ENCODE peak calls at places on chromosomes 3 and 15, in nine cellular contexts. One of them, this sample, is unnamed.

GRCh38 chr3:40265181-40265580 is 44.3 kb upstream of the EIF1B start:
- DNase-seq in A549: no peak
- DNase-seq in sigmoid colon: no peak
- DNase-seq in GM12891: no peak
- DNase-seq in K562: no peak
- DNase-seq in HepG2: no peak
- DNase-seq in heart left ventricle: no peak
- DNase-seq in stomach: no peak
- DNase-seq in upper lobe of left lung: no peak
- DNase-seq in this sample: no peak

GRCh38 chr15:97993310-97993738 is 32.8 kb downstream of the ARRDC4 start:
- DNase-seq in A549: no peak
- DNase-seq in sigmoid colon: no peak
- DNase-seq in GM12891: no peak
- DNase-seq in K562: peak
- DNase-seq in HepG2: no peak
- DNase-seq in heart left ventricle: no peak
- DNase-seq in stomach: no peak
- DNase-seq in upper lobe of left lung: no peak
- DNase-seq in this sample: peak

GRCh38 chr3:119236756-119237155 is 3.9 kb downstream of the B4GALT4 start:
- DNase-seq in A549: no peak
- DNase-seq in sigmoid colon: no peak
- DNase-seq in GM12891: no peak
- DNase-seq in K562: no peak
- DNase-seq in HepG2: no peak
- DNase-seq in heart left ventricle: no peak
- DNase-seq in stomach: no peak
- DNase-seq in upper lobe of left lung: peak
- DNase-seq in this sample: no peak

GRCh38 chr3:156024904-156025303 is 95.5 kb upstream of the KCNAB1 start:
- DNase-seq in A549: no peak
- DNase-seq in sigmoid colon: no peak
- DNase-seq in GM12891: no peak
- DNase-seq in K562: no peak
- DNase-seq in HepG2: no peak
- DNase-seq in heart left ventricle: no peak
- DNase-seq in stomach: no peak
- DNase-seq in upper lobe of left lung: no peak
- DNase-seq in this sample: no peak

GRCh38 chr15:71338827-71339542 is 223.7 kb downstream of the THSD4 start:
- DNase-seq in A549: no peak
- DNase-seq in sigmoid colon: no peak
- DNase-seq in GM12891: no peak
- DNase-seq in K562: no peak
- DNase-seq in HepG2: no peak
- DNase-seq in heart left ventricle: no peak
- DNase-seq in stomach: no peak
- DNase-seq in upper lobe of left lung: peak
- DNase-seq in this sample: no peak

GRCh38 chr15:70165811-70166284 is 68.1 kb upstream of the TLE3 start:
- DNase-seq in A549: no peak
- DNase-seq in sigmoid colon: peak
- DNase-seq in GM12891: no peak
- DNase-seq in K562: no peak
- DNase-seq in HepG2: no peak
- DNase-seq in heart left ventricle: peak
- DNase-seq in stomach: peak
- DNase-seq in upper lobe of left lung: no peak
- DNase-seq in this sample: no peak

GRCh38 chr3:127182848-127183714 is 9.8 kb upstream of the PRR23E start:
- DNase-seq in A549: no peak
- DNase-seq in sigmoid colon: peak
- DNase-seq in GM12891: no peak
- DNase-seq in K562: no peak
- DNase-seq in HepG2: no peak
- DNase-seq in heart left ventricle: no peak
- DNase-seq in stomach: no peak
- DNase-seq in upper lobe of left lung: no peak
- DNase-seq in this sample: no peak

GRCh38 chr3:155604126-155604525 is 140.7 kb downstream of the PLCH1 start:
- DNase-seq in A549: no peak
- DNase-seq in sigmoid colon: no peak
- DNase-seq in GM12891: no peak
- DNase-seq in K562: no peak
- DNase-seq in HepG2: no peak
- DNase-seq in heart left ventricle: no peak
- DNase-seq in stomach: no peak
- DNase-seq in upper lobe of left lung: no peak
- DNase-seq in this sample: no peak

GRCh38 chr15:56428821-56429458 is 36.0 kb downstream of the MNS1 start:
- DNase-seq in A549: peak
- DNase-seq in sigmoid colon: no peak
- DNase-seq in GM12891: no peak
- DNase-seq in K562: peak
- DNase-seq in HepG2: peak
- DNase-seq in heart left ventricle: no peak
- DNase-seq in stomach: no peak
- DNase-seq in upper lobe of left lung: no peak
- DNase-seq in this sample: peak

GRCh38 chr3:56851966-56852884 is 50.5 kb upstream of the ARHGEF3 start:
- DNase-seq in A549: no peak
- DNase-seq in sigmoid colon: no peak
- DNase-seq in GM12891: no peak
- DNase-seq in K562: no peak
- DNase-seq in HepG2: no peak
- DNase-seq in heart left ventricle: no peak
- DNase-seq in stomach: no peak
- DNase-seq in upper lobe of left lung: no peak
- DNase-seq in this sample: no peak

GRCh38 chr3:127953636-127954035 is 38.6 kb downstream of the KBTBD12 start:
- DNase-seq in A549: no peak
- DNase-seq in sigmoid colon: no peak
- DNase-seq in GM12891: no peak
- DNase-seq in K562: no peak
- DNase-seq in HepG2: no peak
- DNase-seq in heart left ventricle: no peak
- DNase-seq in stomach: no peak
- DNase-seq in upper lobe of left lung: no peak
- DNase-seq in this sample: no peak

GRCh38 chr3:156252656-156253055 is 132.3 kb downstream of the KCNAB1 start:
- DNase-seq in A549: no peak
- DNase-seq in sigmoid colon: no peak
- DNase-seq in GM12891: no peak
- DNase-seq in K562: no peak
- DNase-seq in HepG2: no peak
- DNase-seq in heart left ventricle: no peak
- DNase-seq in stomach: no peak
- DNase-seq in upper lobe of left lung: no peak
- DNase-seq in this sample: no peak

GRCh38 chr15:77839431-77839830 is 206.7 kb upstream of the LINGO1 start:
- DNase-seq in A549: no peak
- DNase-seq in sigmoid colon: peak
- DNase-seq in GM12891: no peak
- DNase-seq in K562: no peak
- DNase-seq in HepG2: no peak
- DNase-seq in heart left ventricle: no peak
- DNase-seq in stomach: no peak
- DNase-seq in upper lobe of left lung: no peak
- DNase-seq in this sample: no peak

GRCh38 chr15:92687183-92687582 is 31.6 kb upstream of the FAM174B start:
- DNase-seq in A549: no peak
- DNase-seq in sigmoid colon: no peak
- DNase-seq in GM12891: no peak
- DNase-seq in K562: no peak
- DNase-seq in HepG2: no peak
- DNase-seq in heart left ventricle: no peak
- DNase-seq in stomach: no peak
- DNase-seq in upper lobe of left lung: no peak
- DNase-seq in this sample: no peak
- TF ChIP-seq POLR2A in A549: no peak
- TF ChIP-seq POLR2A in sigmoid colon: no peak
- TF ChIP-seq POLR2A in GM12891: no peak
- TF ChIP-seq POLR2A in K562: no peak
- TF ChIP-seq POLR2A in HepG2: no peak
- TF ChIP-seq POLR2A in heart left ventricle: no peak
- TF ChIP-seq POLR2A in stomach: no peak
- TF ChIP-seq POLR2A in upper lobe of left lung: no peak
- TF ChIP-seq POLR2A in this sample: no peak

DNA sequence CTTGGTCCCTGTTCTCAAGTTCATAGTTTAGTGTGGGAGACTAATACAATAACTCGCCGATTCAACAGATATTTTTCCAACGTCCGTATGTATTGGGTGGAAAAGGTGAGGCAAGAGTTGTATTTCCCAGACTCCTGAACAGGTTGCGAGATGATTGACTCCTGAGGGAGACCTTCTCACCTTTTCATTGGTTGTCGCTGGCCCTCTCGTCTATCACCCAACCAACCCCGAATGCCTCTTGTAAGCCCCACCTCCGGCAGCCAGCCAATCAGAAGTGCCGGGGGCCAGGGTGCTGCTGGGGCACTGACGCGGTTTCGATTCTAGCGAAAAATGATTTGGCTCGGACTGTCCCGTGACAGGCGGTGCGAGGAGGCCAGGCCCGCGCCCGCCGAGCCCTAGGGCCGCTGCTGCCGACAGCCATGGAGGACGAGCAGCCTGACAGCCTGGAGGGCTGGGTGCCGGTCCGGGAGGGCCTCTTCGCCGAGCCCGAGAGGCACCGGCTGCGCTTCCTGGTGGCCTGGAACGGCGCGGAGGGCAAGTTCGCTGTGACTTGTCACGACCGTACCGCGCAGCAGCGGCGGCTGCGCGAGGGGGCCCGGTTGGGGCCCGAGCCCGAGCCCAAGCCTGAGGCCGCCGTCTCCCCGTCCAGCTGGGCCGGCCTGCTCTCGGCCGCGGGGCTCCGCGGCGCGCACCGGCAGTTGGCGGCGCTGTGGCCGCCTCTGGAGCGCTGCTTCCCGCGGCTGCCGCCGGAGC is at the start of gene WHAMM:
- DNase-seq in A549: peak
- DNase-seq in sigmoid colon: peak
- DNase-seq in GM12891: peak
- DNase-seq in K562: peak
- DNase-seq in HepG2: peak
- DNase-seq in heart left ventricle: peak
- DNase-seq in stomach: peak
- DNase-seq in upper lobe of left lung: peak
- DNase-seq in this sample: peak
- TF ChIP-seq POLR2A in A549: peak
- TF ChIP-seq POLR2A in sigmoid colon: peak
- TF ChIP-seq POLR2A in GM12891: peak
- TF ChIP-seq POLR2A in K562: peak
- TF ChIP-seq POLR2A in HepG2: peak
- TF ChIP-seq POLR2A in heart left ventricle: peak
- TF ChIP-seq POLR2A in stomach: peak
- TF ChIP-seq POLR2A in upper lobe of left lung: no peak
- TF ChIP-seq POLR2A in this sample: peak

DNA sequence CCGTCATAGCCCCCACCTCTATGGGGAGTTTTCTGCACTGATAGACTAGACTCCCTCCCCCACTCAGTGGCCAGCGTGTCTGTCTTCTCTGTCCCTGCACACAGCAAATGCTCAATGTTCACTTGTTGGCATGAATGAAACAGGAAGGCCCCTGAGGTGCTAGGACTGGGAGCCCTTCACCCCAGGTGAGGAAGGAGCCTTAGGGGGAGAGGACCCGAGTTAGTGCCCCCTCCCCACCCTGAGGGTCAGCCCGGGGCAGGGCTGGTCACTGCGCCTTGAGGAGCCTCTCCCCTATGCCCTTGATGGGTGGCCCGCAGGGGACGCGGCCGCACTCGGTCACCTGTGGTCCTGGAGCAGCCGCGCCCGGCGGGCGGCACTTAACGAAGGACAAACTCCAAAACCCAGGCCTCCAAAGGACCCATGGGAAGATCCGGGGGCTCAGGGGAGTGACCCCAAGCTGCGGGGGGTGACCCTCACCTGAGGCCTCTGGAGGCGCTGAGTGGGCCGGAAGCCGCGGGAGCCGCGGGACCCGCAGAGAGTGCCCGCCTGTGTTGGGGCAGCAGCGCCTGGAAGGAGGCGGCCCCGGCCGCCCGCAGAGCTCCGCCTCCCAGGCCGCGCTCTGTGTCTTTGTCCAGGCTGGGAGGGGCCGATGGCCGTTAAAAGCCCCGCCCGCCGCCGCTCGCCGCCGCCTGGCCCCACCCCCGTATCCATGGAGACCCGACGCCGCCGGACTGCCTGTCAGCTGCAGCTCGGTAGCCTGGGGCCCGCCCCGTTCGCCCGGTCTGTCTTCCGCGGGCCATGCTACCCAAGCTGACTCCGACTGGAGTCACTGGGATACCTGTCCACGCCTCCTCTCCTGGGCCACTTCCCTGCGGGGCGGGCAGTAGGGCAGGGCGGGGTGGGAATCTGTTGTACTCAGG is 15.4 kb upstream of the FANCD2 start:
- DNase-seq in A549: peak
- DNase-seq in sigmoid colon: peak
- DNase-seq in GM12891: peak
- DNase-seq in K562: peak
- DNase-seq in HepG2: peak
- DNase-seq in heart left ventricle: peak
- DNase-seq in stomach: peak
- DNase-seq in upper lobe of left lung: peak
- DNase-seq in this sample: peak
- TF ChIP-seq POLR2A in A549: peak
- TF ChIP-seq POLR2A in sigmoid colon: peak
- TF ChIP-seq POLR2A in GM12891: no peak
- TF ChIP-seq POLR2A in K562: peak
- TF ChIP-seq POLR2A in HepG2: no peak
- TF ChIP-seq POLR2A in heart left ventricle: peak
- TF ChIP-seq POLR2A in stomach: no peak
- TF ChIP-seq POLR2A in upper lobe of left lung: no peak
- TF ChIP-seq POLR2A in this sample: peak

GRCh38 chr3:32502944-32503286 is 263 bp upstream of the CMTM6 start:
- DNase-seq in A549: no peak
- DNase-seq in sigmoid colon: no peak
- DNase-seq in GM12891: no peak
- DNase-seq in K562: no peak
- DNase-seq in HepG2: no peak
- DNase-seq in heart left ventricle: no peak
- DNase-seq in stomach: no peak
- DNase-seq in upper lobe of left lung: no peak
- DNase-seq in this sample: no peak

GRCh38 chr3:32500225-32500624 is 2.4 kb downstream of the CMTM6 start:
- DNase-seq in A549: no peak
- DNase-seq in sigmoid colon: no peak
- DNase-seq in GM12891: no peak
- DNase-seq in K562: no peak
- DNase-seq in HepG2: no peak
- DNase-seq in heart left ventricle: no peak
- DNase-seq in stomach: no peak
- DNase-seq in upper lobe of left lung: no peak
- DNase-seq in this sample: peak

GRCh38 chr3:32500880-32501784 is 1.5 kb downstream of the CMTM6 start:
- DNase-seq in A549: no peak
- DNase-seq in sigmoid colon: no peak
- DNase-seq in GM12891: no peak
- DNase-seq in K562: peak
- DNase-seq in HepG2: no peak
- DNase-seq in heart left ventricle: no peak
- DNase-seq in stomach: no peak
- DNase-seq in upper lobe of left lung: no peak
- DNase-seq in this sample: peak

GRCh38 chr3:32501785-32502088 is 915 bp downstream of the CMTM6 start:
- DNase-seq in A549: no peak
- DNase-seq in sigmoid colon: no peak
- DNase-seq in GM12891: no peak
- DNase-seq in K562: peak
- DNase-seq in HepG2: no peak
- DNase-seq in heart left ventricle: no peak
- DNase-seq in stomach: no peak
- DNase-seq in upper lobe of left lung: no peak
- DNase-seq in this sample: no peak

GRCh38 chr3:32502089-32502943 is at the start of gene CMTM6:
- DNase-seq in A549: peak
- DNase-seq in sigmoid colon: peak
- DNase-seq in GM12891: peak
- DNase-seq in K562: peak
- DNase-seq in HepG2: peak
- DNase-seq in heart left ventricle: peak
- DNase-seq in stomach: peak
- DNase-seq in upper lobe of left lung: peak
- DNase-seq in this sample: peak
- TF ChIP-seq POLR2A in A549: peak
- TF ChIP-seq POLR2A in sigmoid colon: peak
- TF ChIP-seq POLR2A in GM12891: peak
- TF ChIP-seq POLR2A in K562: peak
- TF ChIP-seq POLR2A in HepG2: peak
- TF ChIP-seq POLR2A in heart left ventricle: peak
- TF ChIP-seq POLR2A in stomach: no peak
- TF ChIP-seq POLR2A in upper lobe of left lung: no peak
- TF ChIP-seq POLR2A in this sample: peak

This sample was measured in erythroblast.